ENCODE peak calls at places on chromosome 12, in eight cellular contexts. B is ovary; E is lower lobe of right lung; K is CD4-positive, alpha-beta T cell; G is RWPE1; F is HFFc6; J is cardiac muscle cell; R is thyroid gland. Y is an unnamed sample.

GRCh38 chr12:111361717-111362576 is 6.9 kb downstream of the PHETA1 start:
- DNase-seq in B (peak), K (no peak), E (peak), F (no peak), R (peak), G (no peak), J (no peak), Y (no peak)

GRCh38 chr12:103241184-103241583 is 254.6 kb downstream of the C12orf42 start:
- DNase-seq in R (no peak), B (no peak), J (no peak), F (no peak), K (no peak), E (peak), G (no peak), Y (no peak)

GRCh38 chr12:14656846-14657245 is 39.6 kb downstream of the GUCY2C start:
- DNase-seq in K (no peak), J (no peak), F (no peak), G (no peak), E (no peak), B (no peak), R (no peak), Y (no peak)

GRCh38 chr12:64080319-64081008 is 141.6 kb downstream of the KICS2 start:
- DNase-seq in F (no peak), G (peak), J (no peak), R (no peak), K (no peak), B (no peak), E (no peak), Y (no peak)

GRCh38 chr12:58593557-58594304 is 326.6 kb downstream of the LRIG3 start:
- DNase-seq in E (no peak), F (no peak), K (no peak), J (no peak), G (no peak), B (no peak), R (no peak), Y (no peak)

GRCh38 chr12:10529603-10530002 is 23.9 kb downstream of the EIF2S3B start:
- DNase-seq in J (no peak), R (no peak), E (no peak), B (no peak), K (no peak), G (no peak), F (no peak), Y (no peak)

GRCh38 chr12:104352106-104352713 is 48.7 kb downstream of the EID3 start:
- DNase-seq in K (no peak), R (no peak), E (no peak), G (no peak), J (no peak), F (no peak), B (no peak), Y (no peak)

GRCh38 chr12:31999692-32000091 is 40.5 kb downstream of the RESF1 start:
- DNase-seq in F (no peak), G (no peak), K (no peak), E (no peak), R (no peak), B (no peak), J (no peak), Y (no peak)

GRCh38 chr12:103768467-103769123 is 72.4 kb downstream of the NT5DC3 start:
- DNase-seq in F (no peak), K (no peak), B (no peak), R (no peak), E (no peak), J (no peak), G (no peak), Y (no peak)

GRCh38 chr12:17108877-17109520 is 503.0 kb upstream of the LMO3 start:
- DNase-seq in E (no peak), F (no peak), R (no peak), K (no peak), J (no peak), B (no peak), G (peak), Y (no peak)

DNA sequence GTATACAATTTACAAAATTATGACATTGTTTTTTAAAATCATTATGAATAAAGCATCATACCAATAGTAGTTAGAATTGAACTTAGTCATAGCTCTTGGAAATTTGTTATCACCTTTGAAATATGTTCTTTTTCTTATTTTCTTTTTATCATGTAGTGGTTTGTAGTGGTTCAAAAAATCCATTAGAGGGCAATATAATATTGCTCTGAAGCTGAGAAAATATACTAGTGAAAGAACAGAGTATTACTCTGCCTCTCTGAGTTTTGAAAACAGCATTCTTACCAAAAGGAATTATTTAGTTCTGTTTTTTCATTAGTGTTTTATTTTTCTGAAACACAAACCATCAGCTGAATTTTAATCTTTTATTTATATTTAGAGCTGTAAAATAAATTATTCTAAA is 76.2 kb downstream of the PDZRN4 start:
- DNase-seq in E (no peak), J (peak), K (no peak), F (no peak), B (no peak), G (peak), R (no peak), Y (no peak)
- TF ChIP-seq CTCF in E (peak), J (peak), K (peak), F (peak), B (no peak), G (peak), R (no peak), Y (peak)

DNA sequence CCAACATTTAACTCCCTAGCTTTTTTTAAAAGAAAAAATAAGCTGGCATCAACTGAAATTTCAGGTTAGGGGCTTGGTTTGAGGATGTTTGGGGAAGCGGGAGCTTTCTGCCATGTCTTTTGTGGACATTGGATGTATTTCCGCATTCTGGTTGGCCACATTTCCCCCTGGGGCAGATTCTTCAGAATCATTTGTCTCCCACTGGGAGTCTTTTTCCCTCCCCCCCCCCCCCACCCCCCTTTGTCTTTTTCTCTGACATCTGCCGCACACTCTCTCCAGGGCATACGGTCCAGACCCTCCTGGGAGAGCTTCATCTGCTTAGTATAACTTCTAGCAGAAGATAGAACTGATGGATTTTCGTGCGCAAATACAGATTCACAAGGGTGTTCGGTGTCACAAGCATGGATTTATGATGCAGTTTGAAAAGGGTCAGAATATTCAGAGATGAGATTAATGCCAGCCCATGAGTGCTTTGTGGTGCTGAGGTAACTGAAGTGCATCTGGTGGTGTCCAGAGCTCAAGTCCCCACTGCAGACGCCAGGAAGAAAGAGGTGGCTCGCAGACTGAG is 40.2 kb downstream of the ETV6 start:
- DNase-seq in E (no peak), K (no peak), R (no peak), B (no peak), G (no peak), J (no peak), F (no peak), Y (no peak)
- TF ChIP-seq CTCF in E (no peak), K (no peak), R (no peak), B (no peak), G (no peak), J (no peak), F (no peak), Y (no peak)

GRCh38 chr12:93571360-93571853 is 1.1 kb upstream of the SOCS2 start:
- DNase-seq in G (peak), F (peak), R (peak), J (peak), E (peak), B (peak), K (peak), Y (peak)
- TF ChIP-seq CTCF in G (no peak), F (peak), R (no peak), J (peak), E (no peak), B (peak), K (no peak), Y (peak)

DNA sequence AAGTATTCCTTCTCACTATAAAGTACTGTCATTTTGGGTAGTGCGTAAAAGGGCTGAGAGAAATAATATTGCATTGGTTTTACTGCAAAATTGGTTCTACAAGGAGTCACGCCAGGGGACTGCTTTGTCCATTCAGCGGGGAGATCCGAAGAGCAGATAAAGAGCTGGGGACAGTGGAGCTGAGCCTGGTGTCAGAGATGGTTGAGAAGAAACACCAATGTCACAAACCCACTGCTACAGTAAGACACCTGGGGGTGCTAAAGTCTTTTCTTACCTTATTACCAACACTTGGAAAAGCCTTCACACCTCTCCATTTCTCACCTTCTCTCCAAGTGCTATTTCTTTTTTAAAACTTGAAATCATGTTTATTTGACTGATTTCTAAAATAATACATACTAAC is 14.1 kb downstream of the IL31 start:
- DNase-seq in B (no peak), G (no peak), R (no peak), K (no peak), F (no peak), E (no peak), J (no peak), Y (no peak)
- TF ChIP-seq CTCF in B (no peak), G (no peak), R (no peak), K (peak), F (peak), E (no peak), J (no peak), Y (no peak)

DNA sequence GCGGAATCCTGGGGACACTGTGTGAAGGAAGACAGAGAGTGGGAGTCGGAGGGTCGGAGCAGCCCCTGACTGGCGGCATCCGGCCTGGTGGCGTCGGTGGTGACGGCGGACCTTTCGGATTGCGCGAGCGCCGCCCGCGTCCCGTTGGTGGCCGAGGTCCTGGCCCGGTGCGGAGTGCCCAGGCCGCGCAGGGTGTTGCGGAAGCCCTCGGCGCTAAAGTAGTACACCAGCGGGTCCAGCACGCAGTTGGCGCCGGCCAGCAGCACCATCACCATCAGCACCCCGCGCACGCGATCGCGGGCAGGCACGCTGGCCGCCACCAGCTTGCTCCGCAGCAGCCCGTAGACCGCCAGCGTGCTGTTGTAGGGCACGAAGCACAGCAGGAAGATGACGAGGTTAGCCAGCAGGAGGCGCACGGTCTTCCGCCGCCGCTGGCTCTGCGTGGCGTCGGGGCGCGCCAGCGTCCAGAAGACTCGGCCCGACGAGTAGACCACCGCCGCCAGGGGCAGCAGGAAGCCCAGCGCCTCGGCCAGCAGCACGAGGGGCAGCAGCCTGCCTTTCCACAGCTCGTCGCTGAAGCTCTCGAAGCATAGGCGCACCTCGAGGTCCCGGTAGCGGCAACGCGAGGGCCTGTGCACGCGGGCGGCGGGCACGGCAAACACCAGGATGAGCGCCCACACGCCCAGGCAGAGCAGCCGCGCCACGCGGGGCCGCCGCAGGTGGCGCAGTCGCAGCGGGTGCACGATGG is 13.1 kb upstream of the CHD4 start:
- DNase-seq in E (peak), F (no peak), J (peak), R (peak), B (no peak), K (peak), G (no peak), Y (peak)
- TF ChIP-seq CTCF in E (peak), F (peak), J (peak), R (no peak), B (no peak), K (peak), G (no peak), Y (peak)